ENCODE peak calls at places on chromosomes 2 and 18, in four cellular contexts. V is RWPE1, F is fibroblast of lung, I is stomach. A is an unnamed sample.

GRCh38 chr2:60794271-60794863 is 38.3 kb downstream of the PAPOLG start:
- DNase-seq in V (peak), I (no peak), F (no peak), A (peak)

GRCh38 chr18:34884456-34884855 is 156.8 kb upstream of the MAPRE2 start:
- DNase-seq in F (no peak), I (no peak), V (no peak), A (no peak)

GRCh38 chr2:121595012-121595891 is 54.0 kb downstream of the CLASP1 start:
- DNase-seq in V (no peak), F (no peak), I (no peak), A (no peak)

GRCh38 chr2:33038230-33038629 is 91.5 kb downstream of the LTBP1 start:
- DNase-seq in I (no peak), F (no peak), V (peak), A (no peak)

GRCh38 chr2:106960633-106961205 is 74.8 kb upstream of the ST6GAL2 start:
- DNase-seq in V (no peak), F (peak), I (no peak), A (no peak)

GRCh38 chr2:64250063-64250462 is 105.8 kb upstream of the PELI1 start:
- DNase-seq in I (no peak), V (no peak), F (no peak), A (no peak)

GRCh38 chr2:226467633-226468032 is 332.0 kb downstream of the IRS1 start:
- DNase-seq in I (no peak), V (no peak), F (no peak), A (no peak)

GRCh38 chr18:2978626-2979025 is 34.3 kb downstream of the LPIN2 start:
- DNase-seq in V (no peak), I (no peak), F (peak), A (peak)

GRCh38 chr18:49747876-49748275 is 65.5 kb downstream of the ACAA2 start:
- DNase-seq in F (peak), I (no peak), V (no peak), A (no peak)

GRCh38 chr18:48124857-48125626 is 194.6 kb upstream of the SMAD2 start:
- DNase-seq in F (no peak), I (no peak), V (no peak), A (no peak)

GRCh38 chr2:208545398-208546042 is 138.9 kb downstream of the PTH2R start:
- DNase-seq in V (no peak), F (no peak), I (no peak), A (no peak)

GRCh38 chr2:104856973-104857261 is 3.0 kb downstream of the POU3F3 start:
- DNase-seq in V (no peak), I (no peak), F (no peak), A (no peak)